ENCODE peak calls at places on chromosomes 7 and 10, in four cellular contexts. One of them, this sample, is unnamed.
A peak's percentile ranks its signal among the peaks of the same experiment; 100 is the strongest.

GRCh38 chr10:97771913-97772823 is at the start of gene SFRP5:
- DNase-seq in activated CD4-positive, CD25-positive, alpha-beta regulatory T cell treated with anti-CD3 and anti-CD28 coated beads, Interleukin-2, amount 50 U/mL, for 72 hours: no peak
- DNase-seq in stimulated activated CD8-positive, alpha-beta memory T cell treated with anti-CD3 and anti-CD28 coated beads, Interleukin-2, amount 100 ng/mL, for 1 hour: no peak
- DNase-seq in NCI-H526 treated with DMSO at 0.1 percent for 48 hours: no peak
- DNase-seq in this sample: no peak

GRCh38 chr10:59323036-59323459 is 39.3 kb downstream of the FAM13C start:
- DNase-seq in activated CD4-positive, CD25-positive, alpha-beta regulatory T cell treated with anti-CD3 and anti-CD28 coated beads, Interleukin-2, amount 50 U/mL, for 72 hours: no peak
- DNase-seq in stimulated activated CD8-positive, alpha-beta memory T cell treated with anti-CD3 and anti-CD28 coated beads, Interleukin-2, amount 100 ng/mL, for 1 hour: no peak
- DNase-seq in NCI-H526 treated with DMSO at 0.1 percent for 48 hours: no peak
- DNase-seq in this sample: no peak

GRCh38 chr7:9939171-9939570 is 1034.5 kb upstream of the PHF14 start:
- DNase-seq in activated CD4-positive, CD25-positive, alpha-beta regulatory T cell treated with anti-CD3 and anti-CD28 coated beads, Interleukin-2, amount 50 U/mL, for 72 hours: no peak
- DNase-seq in stimulated activated CD8-positive, alpha-beta memory T cell treated with anti-CD3 and anti-CD28 coated beads, Interleukin-2, amount 100 ng/mL, for 1 hour: no peak
- DNase-seq in NCI-H526 treated with DMSO at 0.1 percent for 48 hours: no peak
- DNase-seq in this sample: no peak

GRCh38 chr7:52811537-52811936 is 223.9 kb upstream of the POM121L12 start:
- DNase-seq in activated CD4-positive, CD25-positive, alpha-beta regulatory T cell treated with anti-CD3 and anti-CD28 coated beads, Interleukin-2, amount 50 U/mL, for 72 hours: no peak
- DNase-seq in stimulated activated CD8-positive, alpha-beta memory T cell treated with anti-CD3 and anti-CD28 coated beads, Interleukin-2, amount 100 ng/mL, for 1 hour: no peak
- DNase-seq in NCI-H526 treated with DMSO at 0.1 percent for 48 hours: no peak
- DNase-seq in this sample: no peak

GRCh38 chr10:126905776-126906703 is 812 bp downstream of the DOCK1 start:
- DNase-seq in activated CD4-positive, CD25-positive, alpha-beta regulatory T cell treated with anti-CD3 and anti-CD28 coated beads, Interleukin-2, amount 50 U/mL, for 72 hours: no peak
- DNase-seq in stimulated activated CD8-positive, alpha-beta memory T cell treated with anti-CD3 and anti-CD28 coated beads, Interleukin-2, amount 100 ng/mL, for 1 hour: no peak
- DNase-seq in NCI-H526 treated with DMSO at 0.1 percent for 48 hours: no peak
- DNase-seq in this sample: no peak

GRCh38 chr7:133528796-133529195 is 275.9 kb downstream of the EXOC4 start:
- DNase-seq in activated CD4-positive, CD25-positive, alpha-beta regulatory T cell treated with anti-CD3 and anti-CD28 coated beads, Interleukin-2, amount 50 U/mL, for 72 hours: no peak
- DNase-seq in stimulated activated CD8-positive, alpha-beta memory T cell treated with anti-CD3 and anti-CD28 coated beads, Interleukin-2, amount 100 ng/mL, for 1 hour: no peak
- DNase-seq in NCI-H526 treated with DMSO at 0.1 percent for 48 hours: no peak
- DNase-seq in this sample: no peak

GRCh38 chr10:11242443-11243386 is 225.0 kb downstream of the CELF2 start:
- DNase-seq in activated CD4-positive, CD25-positive, alpha-beta regulatory T cell treated with anti-CD3 and anti-CD28 coated beads, Interleukin-2, amount 50 U/mL, for 72 hours: no peak
- DNase-seq in stimulated activated CD8-positive, alpha-beta memory T cell treated with anti-CD3 and anti-CD28 coated beads, Interleukin-2, amount 100 ng/mL, for 1 hour: no peak
- DNase-seq in NCI-H526 treated with DMSO at 0.1 percent for 48 hours: no peak
- DNase-seq in this sample: no peak

GRCh38 chr10:101272229-101272868 is 43.1 kb upstream of the LBX1 start:
- DNase-seq in activated CD4-positive, CD25-positive, alpha-beta regulatory T cell treated with anti-CD3 and anti-CD28 coated beads, Interleukin-2, amount 50 U/mL, for 72 hours: peak; percentile 57
- DNase-seq in stimulated activated CD8-positive, alpha-beta memory T cell treated with anti-CD3 and anti-CD28 coated beads, Interleukin-2, amount 100 ng/mL, for 1 hour: peak; percentile 20
- DNase-seq in NCI-H526 treated with DMSO at 0.1 percent for 48 hours: peak; percentile 8
- DNase-seq in this sample: peak; percentile 59

GRCh38 chr10:125641398-125641797 is 41.6 kb downstream of the TEX36 start:
- DNase-seq in activated CD4-positive, CD25-positive, alpha-beta regulatory T cell treated with anti-CD3 and anti-CD28 coated beads, Interleukin-2, amount 50 U/mL, for 72 hours: no peak
- DNase-seq in stimulated activated CD8-positive, alpha-beta memory T cell treated with anti-CD3 and anti-CD28 coated beads, Interleukin-2, amount 100 ng/mL, for 1 hour: no peak
- DNase-seq in NCI-H526 treated with DMSO at 0.1 percent for 48 hours: no peak
- DNase-seq in this sample: no peak

GRCh38 chr7:116290740-116291139 is 80.4 kb downstream of the TES start:
- DNase-seq in activated CD4-positive, CD25-positive, alpha-beta regulatory T cell treated with anti-CD3 and anti-CD28 coated beads, Interleukin-2, amount 50 U/mL, for 72 hours: no peak
- DNase-seq in stimulated activated CD8-positive, alpha-beta memory T cell treated with anti-CD3 and anti-CD28 coated beads, Interleukin-2, amount 100 ng/mL, for 1 hour: no peak
- DNase-seq in NCI-H526 treated with DMSO at 0.1 percent for 48 hours: no peak
- DNase-seq in this sample: no peak

GRCh38 chr7:44122529-44122928 is 819 bp downstream of the POLD2 start:
- DNase-seq in activated CD4-positive, CD25-positive, alpha-beta regulatory T cell treated with anti-CD3 and anti-CD28 coated beads, Interleukin-2, amount 50 U/mL, for 72 hours: no peak
- DNase-seq in stimulated activated CD8-positive, alpha-beta memory T cell treated with anti-CD3 and anti-CD28 coated beads, Interleukin-2, amount 100 ng/mL, for 1 hour: no peak
- DNase-seq in NCI-H526 treated with DMSO at 0.1 percent for 48 hours: no peak
- DNase-seq in this sample: no peak

GRCh38 chr7:46468753-46469356 is 547.8 kb upstream of the IGFBP3 start:
- DNase-seq in activated CD4-positive, CD25-positive, alpha-beta regulatory T cell treated with anti-CD3 and anti-CD28 coated beads, Interleukin-2, amount 50 U/mL, for 72 hours: no peak
- DNase-seq in stimulated activated CD8-positive, alpha-beta memory T cell treated with anti-CD3 and anti-CD28 coated beads, Interleukin-2, amount 100 ng/mL, for 1 hour: no peak
- DNase-seq in NCI-H526 treated with DMSO at 0.1 percent for 48 hours: no peak
- DNase-seq in this sample: no peak

GRCh38 chr7:42964849-42965805 is 33.0 kb downstream of the MRPL32 start:
- DNase-seq in activated CD4-positive, CD25-positive, alpha-beta regulatory T cell treated with anti-CD3 and anti-CD28 coated beads, Interleukin-2, amount 50 U/mL, for 72 hours: no peak
- DNase-seq in stimulated activated CD8-positive, alpha-beta memory T cell treated with anti-CD3 and anti-CD28 coated beads, Interleukin-2, amount 100 ng/mL, for 1 hour: no peak
- DNase-seq in NCI-H526 treated with DMSO at 0.1 percent for 48 hours: no peak
- DNase-seq in this sample: no peak

GRCh38 chr7:2394566-2395082 is 8.8 kb upstream of the CHST12 start:
- DNase-seq in activated CD4-positive, CD25-positive, alpha-beta regulatory T cell treated with anti-CD3 and anti-CD28 coated beads, Interleukin-2, amount 50 U/mL, for 72 hours: no peak
- DNase-seq in stimulated activated CD8-positive, alpha-beta memory T cell treated with anti-CD3 and anti-CD28 coated beads, Interleukin-2, amount 100 ng/mL, for 1 hour: no peak
- DNase-seq in NCI-H526 treated with DMSO at 0.1 percent for 48 hours: no peak
- DNase-seq in this sample: no peak

GRCh38 chr7:78130443-78131200 is 332.0 kb downstream of the PHTF2 start:
- DNase-seq in activated CD4-positive, CD25-positive, alpha-beta regulatory T cell treated with anti-CD3 and anti-CD28 coated beads, Interleukin-2, amount 50 U/mL, for 72 hours: no peak
- DNase-seq in stimulated activated CD8-positive, alpha-beta memory T cell treated with anti-CD3 and anti-CD28 coated beads, Interleukin-2, amount 100 ng/mL, for 1 hour: no peak
- DNase-seq in NCI-H526 treated with DMSO at 0.1 percent for 48 hours: no peak
- DNase-seq in this sample: no peak

GRCh38 chr10:89633484-89633883 is 11.6 kb downstream of the PANK1 start:
- DNase-seq in activated CD4-positive, CD25-positive, alpha-beta regulatory T cell treated with anti-CD3 and anti-CD28 coated beads, Interleukin-2, amount 50 U/mL, for 72 hours: no peak
- DNase-seq in stimulated activated CD8-positive, alpha-beta memory T cell treated with anti-CD3 and anti-CD28 coated beads, Interleukin-2, amount 100 ng/mL, for 1 hour: no peak
- DNase-seq in NCI-H526 treated with DMSO at 0.1 percent for 48 hours: no peak
- DNase-seq in this sample: no peak

GRCh38 chr7:48144291-48144768 is 26.9 kb upstream of the ABCA13 start:
- DNase-seq in activated CD4-positive, CD25-positive, alpha-beta regulatory T cell treated with anti-CD3 and anti-CD28 coated beads, Interleukin-2, amount 50 U/mL, for 72 hours: no peak
- DNase-seq in stimulated activated CD8-positive, alpha-beta memory T cell treated with anti-CD3 and anti-CD28 coated beads, Interleukin-2, amount 100 ng/mL, for 1 hour: no peak
- DNase-seq in NCI-H526 treated with DMSO at 0.1 percent for 48 hours: no peak
- DNase-seq in this sample: no peak